ENCODE peak calls at places on chromosome 11, in six cellular contexts. N is heart right ventricle, E is uterus, O is A549, U is left lung, F is fibroblast of lung. K is an unnamed sample.

GRCh38 chr11:71086687-71087258 is 165.6 kb downstream of the SHANK2 start:
- DNase-seq in F (no peak), O (peak; percentile 31), N (no peak), E (no peak), U (no peak), K (no peak)

GRCh38 chr11:32113200-32113599 is 22.3 kb downstream of the RCN1 start:
- DNase-seq in F (no peak), O (no peak), E (no peak), U (no peak), N (no peak), K (no peak)

GRCh38 chr11:86442420-86442819 is 67.7 kb downstream of the CCDC81 start:
- DNase-seq in E (no peak), N (no peak), O (no peak), U (no peak), F (peak; percentile 47), K (no peak)

GRCh38 chr11:77559686-77560425 is 29.9 kb upstream of the AQP11 start:
- DNase-seq in U (no peak), O (peak; percentile 38), N (no peak), F (peak; percentile 88), E (no peak), K (no peak)

GRCh38 chr11:108609681-108610080 is 16.1 kb upstream of the EXPH5 start:
- DNase-seq in E (no peak), N (no peak), U (no peak), O (no peak), F (peak; percentile 75), K (no peak)

GRCh38 chr11:33716236-33716635 is 15.6 kb upstream of the C11orf91 start:
- DNase-seq in U (no peak), O (no peak), F (peak; percentile 31), N (no peak), E (no peak), K (no peak)

GRCh38 chr11:64998690-64999431 is 2.1 kb upstream of the BATF2 start:
- DNase-seq in O (peak; percentile 65), N (no peak), F (no peak), U (no peak), E (no peak), K (no peak)

GRCh38 chr11:26649884-26650283 is 72.0 kb downstream of the SLC5A12 start:
- DNase-seq in N (no peak), E (no peak), U (peak; percentile 36), O (peak; percentile 55), F (peak; percentile 55), K (no peak)

GRCh38 chr11:69595805-69596665 is 44.9 kb upstream of the CCND1 start:
- DNase-seq in F (no peak), N (no peak), O (no peak), U (no peak), E (no peak), K (no peak)

GRCh38 chr11:35787626-35788025 is 125.1 kb downstream of the TRIM44 start:
- DNase-seq in F (peak; percentile 24), N (no peak), U (no peak), E (no peak), O (no peak), K (no peak)

GRCh38 chr11:69803604-69804218 is 15.5 kb downstream of the FGF3 start:
- DNase-seq in N (no peak), F (no peak), E (no peak), O (no peak), U (no peak), K (no peak)

GRCh38 chr11:72585762-72586590 is 88.2 kb downstream of the PDE2A start:
- DNase-seq in F (peak; percentile 35), O (peak; percentile 77), E (peak; percentile 54), N (peak; percentile 40), U (peak; percentile 51), K (peak; percentile 74)

GRCh38 chr11:132632641-132633124 is 899.6 kb downstream of the OPCML start:
- DNase-seq in O (no peak), N (no peak), U (no peak), F (peak; percentile 99), E (no peak), K (no peak)

GRCh38 chr11:111460340-111460739 is 51.8 kb downstream of the BTG4 start:
- DNase-seq in N (no peak), F (no peak), U (no peak), O (no peak), E (no peak), K (no peak)

GRCh38 chr11:95134491-95134890 is 44.8 kb downstream of the ENDOD1 start:
- DNase-seq in U (no peak), O (no peak), F (peak; percentile 85), N (no peak), E (no peak), K (no peak)

GRCh38 chr11:69971741-69972140 is 106.4 kb upstream of the ANO1 start:
- DNase-seq in U (no peak), N (no peak), F (no peak), E (no peak), O (no peak), K (no peak)

GRCh38 chr11:77113382-77114088 is 10.9 kb downstream of the OMP start:
- DNase-seq in E (no peak), O (peak; percentile 82), U (no peak), F (peak; percentile 29), N (no peak), K (no peak)

GRCh38 chr11:8251767-8252295 is 11.8 kb downstream of the LMO1 start:
- DNase-seq in N (no peak), E (no peak), O (no peak), U (peak; percentile 5), F (no peak), K (peak; percentile 16)

DNA sequence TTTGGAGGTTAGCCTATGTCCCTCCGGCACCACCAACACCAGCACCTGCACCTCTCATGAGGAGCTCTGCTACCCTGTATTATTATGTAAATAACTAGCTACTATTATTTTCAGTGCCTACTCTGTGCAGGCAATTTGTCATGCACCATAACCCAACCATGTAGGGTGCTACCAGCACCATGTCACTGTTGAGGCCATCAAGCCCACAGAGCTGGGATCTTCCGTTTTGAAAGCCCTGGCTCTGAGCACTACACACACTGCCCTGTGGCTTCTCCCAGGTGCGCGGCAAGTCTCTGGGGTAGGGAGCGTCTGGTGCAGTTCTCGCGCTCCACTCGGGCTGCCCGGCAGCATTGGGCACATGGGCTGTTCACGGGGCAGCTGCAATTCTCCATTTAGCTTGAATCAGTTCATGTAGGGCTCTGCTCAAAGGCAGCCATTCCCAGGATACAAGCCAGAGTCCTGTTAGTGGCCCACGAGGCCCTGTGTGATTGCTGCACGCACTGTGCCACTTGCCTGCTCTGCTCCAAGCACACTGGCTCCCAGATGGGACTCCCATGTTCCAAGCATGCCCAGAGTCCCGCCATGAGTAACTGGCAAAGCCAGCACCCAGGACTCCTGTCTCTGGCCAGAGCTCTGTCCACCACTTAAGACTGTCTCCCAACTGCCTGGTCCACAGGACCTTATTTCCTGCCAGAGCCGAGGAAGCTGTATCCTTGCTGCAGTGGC is 42.5 kb upstream of the CDON start:
- DNase-seq in N (no peak), O (no peak), F (no peak), U (no peak), E (no peak), K (no peak)
- H3K4me1 ChIP-seq in N (peaks cover 3% of the 10 kb centered on the region), O (no peaks in the 10 kb centered on the region), F (peaks cover 2% of the 10 kb centered on the region), U (peaks cover 4% of the 10 kb centered on the region), E (no peaks in the 10 kb centered on the region), K (peaks cover 10% of the 10 kb centered on the region)

DNA sequence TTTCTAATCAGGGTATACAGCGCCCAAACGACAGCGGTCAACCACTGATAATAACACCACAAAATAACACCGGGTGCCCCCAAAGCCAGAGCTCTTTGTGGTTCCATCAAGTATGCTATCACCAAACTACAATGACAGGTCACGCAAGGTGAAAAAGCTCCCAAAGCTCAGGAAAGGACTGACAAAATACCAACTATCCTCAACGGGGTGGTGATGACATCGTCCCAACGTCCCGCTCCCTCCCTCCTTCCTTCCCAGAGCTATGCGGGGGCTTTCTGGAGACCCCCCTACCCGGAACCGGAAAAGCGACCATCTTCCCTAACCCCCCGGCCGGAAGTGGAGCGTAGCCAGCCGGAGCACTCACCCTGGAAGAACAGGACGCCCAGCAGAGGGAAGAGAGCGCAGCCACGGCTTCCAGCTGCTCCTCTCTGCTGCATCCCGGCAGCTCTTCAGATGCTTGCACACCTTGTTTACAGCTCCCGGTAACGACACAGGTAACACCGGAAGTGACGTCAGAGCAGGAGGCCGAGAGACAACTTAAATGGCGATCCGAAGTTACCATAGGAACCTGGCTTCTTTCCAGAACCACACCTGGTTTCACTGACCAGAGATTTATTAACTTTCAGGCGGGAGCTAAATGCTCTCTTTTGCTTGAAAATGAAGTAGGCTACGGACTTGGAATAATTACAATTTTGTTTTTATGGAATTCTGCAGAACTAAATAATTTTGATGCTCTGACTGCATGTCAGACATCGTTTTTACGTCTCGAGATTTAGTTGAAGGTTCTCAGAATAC is at the start of gene MPZL3:
- DNase-seq in U (peak; percentile 88), O (peak; percentile 57), N (peak; percentile 47), F (peak; percentile 69), E (peak; percentile 46), K (peak; percentile 89)
- H3K27ac ChIP-seq in U (peak within 1 kb of the TSS; percentile 89), O (peak within 1 kb of the TSS; percentile 93), N (peak within 1 kb of the TSS; percentile 68), F (peak within 1 kb of the TSS; percentile 14), E (peak within 1 kb of the TSS; percentile 56), K (peak within 1 kb of the TSS; percentile 94)

DNA sequence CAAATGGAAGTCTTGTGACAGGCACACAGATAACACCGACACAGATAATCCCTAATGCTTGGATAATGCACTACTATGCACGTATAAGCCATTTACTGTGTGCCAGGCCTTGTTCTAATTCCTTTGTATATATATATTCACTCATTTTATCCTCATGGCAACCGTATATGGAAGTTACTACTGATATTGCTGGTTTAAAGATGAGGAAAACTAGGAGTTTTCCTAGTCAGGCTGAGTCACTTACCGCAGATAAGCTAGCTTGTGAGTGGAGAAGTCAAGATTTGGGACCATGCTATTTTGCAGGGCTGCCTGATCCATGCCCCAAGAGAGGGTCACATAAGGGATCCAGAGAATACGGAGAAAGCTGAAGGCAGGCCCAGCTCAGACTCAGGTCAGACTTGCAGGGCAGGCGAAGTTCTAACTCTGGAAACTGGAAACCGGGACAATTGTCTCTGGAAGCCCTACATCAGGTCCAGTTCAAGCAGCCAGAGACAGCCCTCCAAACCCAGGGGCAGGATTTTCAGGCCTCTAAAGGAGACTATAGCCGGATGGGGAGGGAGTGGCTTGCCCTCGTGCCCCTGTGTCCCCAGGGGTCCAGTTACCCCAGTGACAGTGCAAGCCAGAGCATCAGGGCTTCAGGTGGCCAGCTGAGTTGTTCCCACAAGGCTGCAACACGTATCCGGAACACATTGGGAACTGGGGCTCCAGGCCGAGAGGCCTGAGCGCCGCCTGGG is 534.8 kb downstream of the INSC start:
- DNase-seq in U (no peak), O (no peak), N (no peak), E (no peak), F (no peak), K (no peak)
- H3K4me3 ChIP-seq in U (no peak overlapping the region), O (no peak overlapping the region), N (no peak overlapping the region), E (no peak overlapping the region), F (no peak overlapping the region), K (no peak overlapping the region)

GRCh38 chr11:127034973-127035372 is 34.4 kb upstream of the KIRREL3 start:
- DNase-seq in O (no peak), U (no peak), F (no peak), N (no peak), E (no peak), K (no peak)

GRCh38 chr11:127042445-127042844 is 41.9 kb upstream of the KIRREL3 start:
- DNase-seq in F (peak; percentile 69), E (no peak), O (no peak), N (no peak), U (no peak), K (no peak)

GRCh38 chr11:127035812-127036211 is 35.2 kb upstream of the KIRREL3 start:
- DNase-seq in N (no peak), U (no peak), F (no peak), E (no peak), O (no peak), K (no peak)

DNA sequence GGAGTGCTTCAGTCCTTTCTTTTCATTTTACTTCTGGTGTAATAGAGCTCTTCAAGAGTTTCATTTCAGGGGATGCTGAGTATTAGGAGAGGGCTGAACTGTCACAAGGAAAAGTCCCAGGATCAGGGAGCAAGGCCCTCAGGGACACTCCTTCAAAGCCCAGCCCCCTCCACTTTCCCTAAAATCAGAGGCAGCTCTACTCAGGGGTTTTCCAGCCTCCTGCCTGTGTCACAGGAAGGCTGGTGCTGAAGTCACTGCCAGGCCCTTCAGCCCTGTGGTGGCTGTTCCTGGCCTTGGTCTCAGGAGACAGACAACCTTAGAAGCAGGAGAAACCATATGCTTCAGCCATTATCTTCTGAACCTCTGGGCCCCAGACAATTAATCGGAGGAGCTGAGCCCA is 36.4 kb upstream of the KIRREL3 start:
- DNase-seq in O (no peak), E (no peak), U (no peak), F (no peak), N (no peak), K (no peak)
- H3K4me1 ChIP-seq in O (no peaks in the 10 kb centered on the region), E (no peaks in the 10 kb centered on the region), U (no peaks in the 10 kb centered on the region), F (no peaks in the 10 kb centered on the region), N (no peaks in the 10 kb centered on the region), K (no peaks in the 10 kb centered on the region)

K was measured in lower lobe of right lung.